ENCODE peak calls at places on chromosomes 16 and 17, in ten cellular contexts. Y, D, O, X, G, Z, K, V, T and L are unnamed samples.

GRCh38 chr16:31190061-31190460 is 10.1 kb downstream of the FUS start:
- DNase-seq in Z (no peak), D (no peak), K (no peak), V (no peak), O (no peak), G (no peak), X (no peak), T (no peak), Y (no peak), L (no peak)

GRCh38 chr16:71421911-71422310 is 19.9 kb downstream of the TLE7 start:
- DNase-seq in D (no peak), X (peak), Z (no peak), G (no peak), Y (no peak), T (no peak), O (no peak), K (no peak), V (no peak), L (peak)

GRCh38 chr17:30524847-30525246 is 47.6 kb downstream of the GOSR1 start:
- DNase-seq in T (no peak), Y (no peak), D (no peak), O (no peak), X (no peak), V (no peak), Z (no peak), G (no peak), K (no peak), L (no peak)

GRCh38 chr16:69563605-69564580 is 1.9 kb upstream of the NFAT5 start:
- DNase-seq in G (no peak), Z (no peak), K (no peak), O (no peak), D (no peak), Y (no peak), X (no peak), V (no peak), T (no peak), L (no peak)

GRCh38 chr17:39929657-39930407 is 2.3 kb downstream of the LRRC3C start:
- DNase-seq in Y (no peak), V (no peak), T (no peak), Z (no peak), G (no peak), D (no peak), X (no peak), O (no peak), K (no peak), L (peak)

GRCh38 chr17:10681866-10682446 is 15.4 kb downstream of the SCO1 start:
- DNase-seq in O (no peak), V (no peak), Y (no peak), D (no peak), T (no peak), K (no peak), Z (no peak), G (no peak), X (no peak), L (no peak)

GRCh38 chr17:6425407-6425806 is 9.5 kb downstream of the AIPL1 start:
- DNase-seq in X (no peak), G (no peak), K (no peak), O (no peak), D (no peak), Y (no peak), V (no peak), T (no peak), Z (no peak), L (no peak)

GRCh38 chr17:77445030-77445907 is 304.5 kb downstream of the SEC14L1 start:
- DNase-seq in Y (peak), T (no peak), Z (no peak), O (peak), D (no peak), X (peak), K (peak), G (peak), V (no peak), L (no peak)

GRCh38 chr17:71085238-71086033 is 916.1 kb downstream of the KCNJ2 start:
- DNase-seq in O (no peak), Y (peak), G (no peak), V (no peak), K (no peak), D (no peak), X (peak), T (peak), Z (no peak), L (no peak)

GRCh38 chr16:24748242-24748641 is 18.8 kb downstream of the TNRC6A start:
- DNase-seq in X (no peak), D (peak), O (peak), Y (no peak), T (no peak), Z (no peak), V (peak), G (peak), K (peak), L (peak)

GRCh38 chr17:15926039-15926740 is 18.7 kb upstream of the ADORA2B start:
- DNase-seq in X (peak), Y (no peak), Z (no peak), G (no peak), V (no peak), D (no peak), T (no peak), O (no peak), K (no peak), L (no peak)

GRCh38 chr16:12695454-12695853 is 108.2 kb downstream of the CPPED1 start:
- DNase-seq in D (no peak), T (no peak), O (no peak), G (no peak), Z (no peak), K (no peak), Y (no peak), V (no peak), X (no peak), L (no peak)

GRCh38 chr16:57959121-57959520 is 11.8 kb downstream of the CNGB1 start:
- DNase-seq in K (no peak), X (no peak), V (no peak), Z (no peak), T (no peak), O (no peak), D (no peak), G (no peak), Y (no peak), L (no peak)

GRCh38 chr17:56781944-56782737 is 51.6 kb downstream of the C17orf67 start:
- DNase-seq in X (no peak), Z (no peak), K (no peak), G (no peak), T (no peak), D (no peak), Y (no peak), O (no peak), V (no peak), L (no peak)

GRCh38 chr16:75572859-75573542 is 6.8 kb downstream of the GABARAPL2 start:
- DNase-seq in V (no peak), D (no peak), T (no peak), K (no peak), Z (no peak), O (no peak), Y (no peak), G (no peak), X (no peak), L (no peak)

GRCh38 chr17:79365361-79365760 is 245.5 kb downstream of the RBFOX3 start:
- DNase-seq in D (no peak), G (no peak), Z (no peak), K (no peak), X (no peak), T (no peak), V (no peak), Y (no peak), O (no peak), L (no peak)

GRCh38 chr16:87127061-87127765 is 190.0 kb downstream of the C16orf95 start:
- DNase-seq in K (no peak), Z (no peak), G (peak), O (no peak), T (no peak), X (no peak), D (peak), V (no peak), Y (no peak), L (no peak)

GRCh38 chr17:38322156-38322779 is 21.5 kb downstream of the GPR179 start:
- DNase-seq in D (peak), T (peak), O (peak), V (peak), K (peak), Y (peak), X (peak), G (peak), Z (no peak), L (peak)

DNA sequence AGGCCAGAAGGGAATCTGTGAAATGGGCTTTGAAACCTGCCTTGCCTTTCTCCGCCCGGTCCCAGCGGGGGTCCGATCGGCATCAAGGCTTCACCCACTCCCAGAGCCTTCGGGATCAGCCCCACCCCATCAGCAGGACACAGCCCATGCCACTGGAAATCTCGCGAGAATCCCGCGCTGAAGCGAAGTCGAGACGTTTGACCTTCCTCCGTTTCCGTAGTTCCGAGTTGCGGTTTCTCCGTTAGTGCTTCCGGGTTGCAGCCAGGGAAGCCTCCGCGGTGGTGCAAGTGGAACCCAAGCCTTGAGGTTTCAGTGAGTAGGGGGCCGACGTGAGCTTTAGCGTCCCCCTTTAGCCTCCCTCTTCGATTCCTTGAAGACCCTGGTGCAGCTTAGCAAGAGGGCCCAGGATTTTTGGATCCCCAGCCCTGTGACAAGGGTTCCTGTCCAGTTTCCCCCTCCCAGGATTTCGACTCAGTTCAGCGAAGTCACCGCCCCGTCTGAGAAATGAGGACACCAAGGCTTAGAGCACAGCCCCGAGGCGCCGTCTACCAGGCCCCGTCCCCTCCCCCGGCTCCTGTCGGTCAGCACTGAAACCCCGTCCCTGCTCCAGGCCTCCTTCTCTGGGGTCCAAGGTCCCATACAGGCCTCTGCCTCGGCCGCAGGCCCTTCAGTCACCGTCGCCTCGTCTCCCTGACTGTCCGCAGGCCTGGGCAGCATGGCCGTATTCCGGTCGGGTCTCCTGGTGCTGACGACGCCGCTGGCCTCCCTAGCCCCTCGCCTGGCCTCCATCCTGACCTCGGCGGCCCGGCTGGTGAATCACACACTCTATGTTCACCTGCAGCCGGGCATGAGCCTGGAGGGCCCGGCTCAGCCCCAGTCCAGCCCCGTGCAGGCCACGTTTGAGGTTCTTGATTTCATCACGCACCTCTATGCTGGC is at the start of gene COASY:
- DNase-seq in T (peak), V (peak), Z (peak), O (peak), D (peak), G (peak), X (peak), Y (peak), K (peak), L (peak)
- TF ChIP-seq POLR2A in T (peak), V (peak), Z (peak), O (no peak), D (no peak), G (peak), X (peak), Y (no peak), K (peak), L (peak)

DNA sequence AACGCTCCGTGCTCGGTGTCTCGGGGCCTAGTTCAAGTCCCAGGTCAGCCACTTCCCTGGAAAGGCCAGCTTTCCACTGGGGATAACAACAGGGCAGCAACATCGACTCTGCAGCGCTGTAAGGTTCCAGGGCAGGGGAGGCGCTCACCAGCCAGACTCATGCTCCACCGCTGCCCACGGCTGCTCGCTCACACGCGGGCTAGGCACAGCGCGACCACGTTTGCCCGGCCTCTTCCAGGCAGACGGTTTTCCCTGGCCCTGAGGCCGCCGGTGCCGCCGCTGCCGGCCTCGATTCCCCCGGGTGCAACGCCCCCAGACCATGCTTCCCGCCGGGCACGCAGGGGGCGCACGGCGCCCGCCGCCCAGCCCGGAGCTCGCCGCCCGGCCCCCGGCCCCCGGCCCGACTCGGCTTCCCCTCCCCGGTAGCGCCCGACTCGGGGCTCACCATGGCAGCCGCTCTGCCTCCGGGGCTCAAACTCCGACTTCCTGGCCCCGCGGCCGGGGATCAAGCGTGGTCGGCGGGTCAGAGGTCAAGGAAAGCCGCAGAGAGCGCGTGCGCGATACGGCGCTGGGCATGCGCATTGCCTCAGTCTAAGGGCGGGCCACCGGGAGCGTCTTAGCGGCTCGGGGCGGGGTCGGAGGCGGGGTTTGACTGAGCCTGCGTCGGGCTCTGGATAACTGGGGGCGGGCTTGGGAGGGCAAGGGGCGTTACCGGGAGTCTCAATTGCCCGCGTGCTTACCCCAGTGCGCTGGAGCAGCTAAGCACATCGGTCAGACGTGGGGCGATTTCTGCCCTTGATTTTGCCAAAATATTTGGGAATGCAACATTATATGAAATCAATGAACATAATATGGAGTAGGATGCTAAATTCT is at the start of gene PAM16:
- DNase-seq in T (peak), X (peak), G (peak), O (peak), V (peak), K (peak), Z (peak), D (peak), Y (peak), L (peak)
- TF ChIP-seq POLR2A in T (peak), X (peak), G (peak), O (no peak), V (peak), K (peak), Z (peak), D (peak), Y (no peak), L (peak)

DNA sequence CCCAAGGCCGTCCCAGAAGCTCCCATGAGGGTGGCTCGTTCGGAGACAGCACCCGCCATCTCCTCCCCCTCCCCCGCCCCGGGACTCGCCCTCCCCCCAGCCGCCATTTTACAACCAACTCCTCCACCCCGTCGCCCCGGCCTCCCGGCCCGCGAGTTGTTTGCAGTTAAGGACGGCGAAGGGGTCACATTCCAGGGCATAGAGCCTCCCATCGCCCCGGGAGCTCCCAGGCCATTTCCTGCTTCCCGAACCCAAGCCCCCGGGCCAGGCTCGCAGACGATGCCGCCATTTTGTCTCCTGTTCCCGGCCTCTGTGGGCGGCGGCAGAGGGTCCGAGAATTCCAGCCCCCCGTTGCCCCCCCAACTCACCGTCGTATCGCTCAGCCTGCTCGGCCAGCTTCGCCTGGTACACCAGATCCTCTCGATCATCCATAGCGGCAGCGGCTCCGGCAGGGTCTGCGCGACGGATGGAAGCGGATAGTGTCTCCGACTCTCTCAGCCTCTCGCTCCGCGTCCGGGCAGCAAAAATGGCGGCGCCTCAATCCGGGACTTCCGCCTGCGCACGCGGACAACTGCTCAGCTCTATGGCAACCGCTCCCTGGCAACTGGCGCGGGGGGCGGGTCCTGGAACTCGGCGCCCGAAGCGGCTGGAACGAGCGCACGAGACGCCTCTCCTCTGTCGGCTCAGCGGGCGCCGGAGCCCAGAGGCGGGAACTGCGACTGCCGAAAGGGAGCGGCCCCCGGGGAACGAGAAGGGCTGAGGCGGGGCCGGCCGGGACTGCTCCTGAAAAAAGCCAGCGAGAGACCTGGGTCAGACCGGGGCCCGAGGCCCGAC is at the start of gene YWHAE:
- DNase-seq in Y (peak), K (peak), O (peak), G (peak), V (peak), Z (peak), T (peak), D (peak), X (peak), L (peak)
- TF ChIP-seq POLR2A in Y (peak), K (peak), O (peak), G (peak), V (peak), Z (peak), T (peak), D (peak), X (peak), L (peak)

GRCh38 chr17:81844327-81844851 is 9.5 kb upstream of the PPP1R27 start:
- DNase-seq in X (no peak), G (no peak), Z (no peak), O (no peak), V (no peak), D (no peak), Y (no peak), T (no peak), K (no peak), L (no peak)
- TF ChIP-seq POLR2A in X (no peak), G (no peak), Z (no peak), O (no peak), V (no peak), D (no peak), Y (no peak), T (peak), K (no peak), L (no peak)

GRCh38 chr16:3143598-3144330 is 8.9 kb downstream of the ZNF213 start:
- DNase-seq in G (no peak), V (peak), Y (no peak), T (no peak), K (no peak), D (peak), Z (no peak), O (no peak), X (peak), L (no peak)
- TF ChIP-seq POLR2A in G (no peak), V (no peak), Y (no peak), T (no peak), K (no peak), D (no peak), Z (no peak), O (no peak), X (peak), L (no peak)

GRCh38 chr16:48609453-48610023 is 442 bp downstream of the N4BP1 start:
- DNase-seq in X (peak), O (no peak), Z (no peak), T (no peak), D (peak), G (peak), V (peak), K (no peak), Y (peak), L (peak)
- TF ChIP-seq POLR2A in X (peak), O (no peak), Z (no peak), T (no peak), D (no peak), G (no peak), V (no peak), K (no peak), Y (no peak), L (no peak)

GRCh38 chr16:10876305-10876704 is 697 bp upstream of the CIITA start:
- DNase-seq in G (no peak), T (no peak), X (no peak), Y (no peak), Z (no peak), V (no peak), K (no peak), O (no peak), D (no peak), L (no peak)
- TF ChIP-seq POLR2A in G (no peak), T (no peak), X (no peak), Y (no peak), Z (no peak), V (no peak), K (no peak), O (no peak), D (no peak), L (no peak)

DNA sequence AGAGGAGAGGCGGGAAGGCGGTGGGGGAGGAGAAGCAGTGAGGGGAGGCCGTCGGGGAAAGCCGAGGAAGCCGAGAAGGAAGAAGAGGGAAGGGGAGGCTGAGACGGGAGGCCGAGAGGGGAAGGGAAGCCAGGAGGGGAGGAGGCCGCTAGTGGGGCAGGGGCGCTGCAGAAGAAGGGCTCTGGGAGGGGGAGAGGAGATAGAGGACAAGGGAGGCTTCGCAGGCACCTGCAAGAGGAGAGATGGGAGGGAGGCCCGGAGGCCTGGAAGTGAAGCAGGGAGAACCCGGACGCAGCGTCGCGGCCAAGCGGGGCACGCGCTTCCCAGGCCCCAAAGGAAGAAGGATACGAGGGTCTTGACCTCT is 2.3 kb downstream of the C17orf58 start:
- DNase-seq in T (no peak), G (no peak), O (no peak), V (no peak), Z (no peak), Y (no peak), K (no peak), X (no peak), D (no peak), L (no peak)
- TF ChIP-seq POLR2A in T (no peak), G (no peak), O (no peak), V (no peak), Z (no peak), Y (no peak), K (peak), X (no peak), D (no peak), L (no peak)

DNA sequence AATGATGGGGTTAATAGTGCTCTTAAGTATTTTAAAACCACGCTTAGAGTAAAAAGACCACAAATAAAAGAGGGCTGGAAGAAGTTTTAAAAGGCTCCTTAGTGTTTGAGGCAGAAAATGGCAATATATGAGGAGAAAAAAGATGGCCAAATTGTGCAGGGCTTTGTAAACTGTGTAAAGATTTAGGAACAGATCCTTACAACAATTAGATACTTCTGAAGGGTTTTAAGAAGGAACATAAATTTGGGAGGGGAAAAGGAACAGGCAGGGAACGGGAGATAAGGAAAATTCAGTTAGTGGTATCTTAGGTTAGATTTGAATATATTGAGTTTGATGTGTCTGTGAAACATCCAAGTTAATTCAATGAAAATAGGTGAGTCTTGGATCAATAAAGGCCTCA is 12.7 kb downstream of the CDC27 start:
- DNase-seq in G (no peak), Y (no peak), V (no peak), D (no peak), T (no peak), Z (no peak), O (no peak), K (no peak), X (no peak), L (no peak)
- TF ChIP-seq POLR2A in G (no peak), Y (no peak), V (no peak), D (no peak), T (no peak), Z (no peak), O (no peak), K (no peak), X (no peak), L (no peak)